ENCODE peak calls at places on chromosomes 4 and X, in seven cellular contexts. Y, M, Q, T, I, E and V are unnamed samples.

GRCh38 chrX:29143356-29143755 is 556.1 kb downstream of the IL1RAPL1 start:
- DNase-seq in T (no peak), E (no peak), M (no peak), Q (no peak), Y (no peak), I (no peak), V (no peak)

GRCh38 chrX:154731881-154732280 is 19.0 kb downstream of the GAB3 start:
- DNase-seq in Y (no peak), Q (no peak), I (no peak), E (no peak), T (no peak), M (no peak), V (no peak)

GRCh38 chrX:121581885-121582284 is 534.5 kb downstream of the GLUD2 start:
- DNase-seq in I (no peak), M (no peak), Y (no peak), E (no peak), T (no peak), Q (no peak), V (no peak)

GRCh38 chrX:132955710-132956109 is 2.7 kb downstream of the HS6ST2 start:
- DNase-seq in E (no peak), I (no peak), Y (no peak), T (peak), M (no peak), Q (no peak), V (no peak)

GRCh38 chrX:19225906-19226305 is 103.6 kb upstream of the ADGRG2 start:
- DNase-seq in I (no peak), Q (no peak), E (no peak), M (no peak), T (peak), Y (no peak), V (no peak)

GRCh38 chr4:40377462-40378385 is 42.6 kb downstream of the CHRNA9 start:
- DNase-seq in Y (no peak), M (no peak), I (no peak), Q (no peak), E (no peak), T (no peak), V (no peak)

GRCh38 chr4:181661090-181661489 is 582.1 kb upstream of the TENM3 start:
- DNase-seq in Y (no peak), Q (no peak), M (no peak), I (no peak), E (no peak), T (no peak), V (no peak)

GRCh38 chr4:8836664-8837171 is 34.9 kb downstream of the HMX1 start:
- DNase-seq in M (no peak), I (no peak), T (no peak), Y (no peak), Q (no peak), E (no peak), V (peak)

GRCh38 chrX:56932653-56933339 is 62.5 kb downstream of the SPIN3 start:
- DNase-seq in M (no peak), I (no peak), Y (no peak), T (no peak), E (peak), Q (no peak), V (no peak)

GRCh38 chr4:42339935-42340406 is 57.3 kb upstream of the SHISA3 start:
- DNase-seq in E (no peak), Q (no peak), Y (no peak), I (no peak), T (no peak), M (no peak), V (no peak)

GRCh38 chr4:105994061-105994460 is 98.8 kb downstream of the NPNT start:
- DNase-seq in T (peak), M (no peak), I (no peak), Y (no peak), E (no peak), Q (no peak), V (no peak)

GRCh38 chr4:160352637-160353036 is 1249.8 kb downstream of the RAPGEF2 start:
- DNase-seq in Q (no peak), E (no peak), T (no peak), I (no peak), Y (no peak), M (no peak), V (no peak)

GRCh38 chr4:65139998-65140397 is 530.3 kb downstream of the EPHA5 start:
- DNase-seq in Q (no peak), Y (no peak), T (no peak), M (no peak), I (no peak), E (no peak), V (no peak)

GRCh38 chrX:113457719-113458118 is 617.1 kb upstream of the AMOT start:
- DNase-seq in T (no peak), M (no peak), E (no peak), I (no peak), Q (no peak), Y (no peak), V (no peak)

GRCh38 chrX:16617382-16617781 is 32.6 kb upstream of the S100G start:
- DNase-seq in M (no peak), I (no peak), Q (no peak), E (no peak), T (no peak), Y (no peak), V (no peak)

GRCh38 chr4:43014266-43014665 is 121.8 kb downstream of the GRXCR1 start:
- DNase-seq in E (no peak), M (no peak), T (no peak), Q (no peak), I (no peak), Y (no peak), V (no peak)

GRCh38 chr4:126591583-126591982 is 1041.2 kb upstream of the INTU start:
- DNase-seq in M (no peak), E (no peak), I (no peak), Y (no peak), Q (no peak), T (no peak), V (no peak)

GRCh38 chr4:185638548-185639301 is 103.4 kb upstream of the PDLIM3 start:
- DNase-seq in Q (no peak), I (no peak), T (peak), Y (no peak), M (no peak), E (no peak), V (no peak)

GRCh38 chr4:74267998-74268606 is 40.2 kb upstream of the EPGN start:
- DNase-seq in Q (no peak), E (no peak), Y (no peak), I (no peak), T (no peak), M (no peak), V (no peak)

GRCh38 chrX:129842510-129843208 is 1.0 kb downstream of the ZDHHC9 start:
- DNase-seq in Q (no peak), M (no peak), E (peak), T (peak), Y (no peak), I (no peak), V (no peak)

GRCh38 chrX:41350976-41351569 is 17.1 kb downstream of the DDX3X start:
- DNase-seq in I (no peak), T (no peak), Q (no peak), Y (no peak), E (no peak), M (no peak), V (no peak)

GRCh38 chrX:97252111-97252510 is 368.4 kb downstream of the RPA4 start:
- DNase-seq in Y (no peak), E (no peak), I (no peak), T (no peak), Q (no peak), M (no peak), V (no peak)

GRCh38 chrX:7120578-7121219 is 26.8 kb upstream of the STS start:
- DNase-seq in E (peak), Q (no peak), T (no peak), I (no peak), M (no peak), Y (no peak), V (no peak)

GRCh38 chr4:145613546-145614234 is 5.5 kb upstream of the MMAA start:
- DNase-seq in Q (no peak), M (no peak), I (no peak), T (no peak), Y (no peak), E (no peak), V (no peak)

GRCh38 chr4:134544303-134544761 is 342.7 kb upstream of the PABPC4L start:
- DNase-seq in M (no peak), E (no peak), Y (no peak), Q (no peak), T (no peak), I (no peak), V (no peak)

GRCh38 chr4:8504279-8505007 is 63.9 kb downstream of the TRMT44 start:
- DNase-seq in T (peak), I (no peak), Q (no peak), Y (no peak), E (peak), M (no peak), V (no peak)

GRCh38 chr4:123397276-123398150 is 918 bp downstream of the SPRY1 start:
- DNase-seq in T (peak), Y (no peak), E (peak), M (no peak), I (no peak), Q (peak), V (no peak)

GRCh38 chr4:165378763-165379631 is at the start of gene CPE:
- DNase-seq in I (no peak), E (peak), Y (peak), Q (no peak), T (peak), M (no peak), V (peak)
- TF ChIP-seq POLR2AphosphoS5 in I (peak), E (peak), Y (no peak), Q (no peak), T (peak), M (no peak), V (no peak)

GRCh38 chr4:120144634-120145033 is 78.0 kb upstream of the MAD2L1 start:
- DNase-seq in T (no peak), Y (no peak), Q (no peak), M (no peak), I (no peak), E (no peak), V (no peak)

DNA sequence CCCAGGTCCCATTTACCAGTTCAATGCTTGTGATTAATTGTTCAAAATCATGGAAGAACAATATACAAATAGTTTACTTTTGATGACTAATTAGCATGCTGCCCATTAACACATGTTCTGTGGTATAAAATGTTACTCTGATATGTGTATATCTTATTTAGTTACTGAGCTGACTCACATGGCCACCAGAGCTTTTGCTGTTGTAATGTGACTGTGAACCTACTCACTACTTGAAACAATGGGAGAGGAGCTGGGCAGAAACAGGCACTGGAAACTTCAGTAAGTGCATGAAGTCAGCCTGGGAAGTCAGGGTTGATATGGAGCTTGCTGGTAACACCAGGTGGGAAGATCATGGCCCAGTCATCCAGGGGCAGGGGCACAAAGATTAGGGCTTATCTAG is 72.7 kb upstream of the MAD2L1 start:
- DNase-seq in M (no peak), Q (no peak), E (no peak), Y (no peak), I (no peak), T (no peak), V (no peak)
- TF ChIP-seq TAF1 in M (no peak), Q (no peak), E (no peak), Y (no peak), I (no peak), T (no peak), V (no peak)

DNA sequence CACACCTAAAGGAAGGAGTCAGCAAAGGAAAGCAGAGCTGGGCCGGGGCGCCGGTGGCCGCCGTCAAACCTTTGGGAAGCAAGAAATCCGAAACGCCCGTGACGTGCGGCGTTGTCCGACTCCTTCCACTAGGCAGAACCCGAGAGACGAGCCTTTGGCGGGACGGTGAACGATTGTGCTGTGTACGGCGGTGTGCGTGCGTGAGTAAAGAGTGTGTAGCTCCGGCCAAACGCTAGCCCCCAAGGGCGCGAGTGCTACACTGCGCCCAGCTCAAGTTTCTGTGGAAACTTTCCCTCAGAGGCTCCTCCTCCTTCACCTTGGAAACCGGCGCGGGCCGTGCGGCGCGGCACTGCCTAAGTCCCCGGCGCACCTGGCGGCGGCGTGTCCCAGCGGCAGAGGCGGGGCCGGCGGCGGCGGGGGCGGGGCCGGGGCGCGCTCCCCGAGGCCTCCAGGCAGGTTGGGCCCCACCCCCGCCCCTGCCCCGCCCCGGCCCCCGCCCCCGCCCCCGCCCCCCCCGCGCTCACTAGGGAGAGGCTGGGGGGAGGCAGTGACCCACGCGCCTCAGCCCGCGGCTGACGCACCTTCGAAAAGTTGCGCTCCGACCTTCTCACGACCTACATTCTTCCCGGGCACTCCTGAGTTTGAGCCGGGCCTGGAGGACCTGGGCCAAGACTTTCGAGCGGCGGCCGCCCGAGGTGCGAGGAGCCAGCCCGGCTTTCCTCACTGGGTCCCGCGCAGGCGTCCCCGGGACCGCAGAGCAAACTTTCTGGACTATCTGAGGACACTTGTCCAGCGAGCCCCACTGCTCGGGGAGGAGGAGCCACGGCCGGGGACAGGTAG is at the start of gene FHIP1A:
- DNase-seq in I (peak), Y (peak), M (no peak), E (peak), Q (peak), T (peak), V (peak)
- TF ChIP-seq POLR2AphosphoS5 in I (peak), Y (peak), M (no peak), E (peak), Q (no peak), T (no peak), V (no peak)

GRCh38 chr4:20203508-20203907 is 48.2 kb upstream of the SLIT2 start:
- DNase-seq in M (no peak), T (no peak), I (no peak), Q (no peak), Y (no peak), E (no peak), V (no peak)
- TF ChIP-seq TAF1 in M (no peak), T (no peak), I (no peak), Q (no peak), Y (no peak), E (no peak), V (no peak)

DNA sequence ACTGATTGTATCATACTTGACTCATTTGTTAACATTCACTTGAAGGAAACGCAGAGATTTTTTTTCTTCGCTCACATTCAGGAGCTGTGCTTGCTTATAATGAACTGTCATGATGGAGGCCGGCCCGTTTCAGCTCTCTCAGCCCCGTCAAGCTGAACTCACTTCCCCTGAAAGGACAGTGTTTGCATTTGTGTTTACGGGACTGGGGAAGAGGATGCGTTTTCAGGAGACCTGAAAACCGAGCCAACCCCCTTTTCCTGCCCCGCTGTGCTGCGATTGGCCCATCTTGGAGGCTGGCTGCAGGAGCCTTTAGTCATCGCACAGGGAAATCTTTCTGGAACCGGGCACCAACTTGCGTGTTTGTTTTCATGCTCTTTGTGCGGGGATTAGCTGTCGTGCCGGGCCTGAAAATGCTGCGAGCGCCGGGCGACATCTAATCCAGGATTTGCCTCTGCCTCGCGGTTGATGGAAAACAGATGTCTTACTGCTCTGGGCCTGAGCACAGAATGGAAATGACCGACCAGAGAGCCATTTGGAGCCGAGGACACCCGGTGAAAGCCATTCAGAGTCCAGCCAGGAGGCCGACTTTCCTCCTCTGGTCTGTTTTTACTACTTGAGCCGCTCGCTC is 18.0 kb downstream of the TRIM2 start:
- DNase-seq in Q (no peak), T (peak), I (no peak), M (no peak), Y (no peak), E (no peak), V (peak)
- TF ChIP-seq POLR2AphosphoS5 in Q (no peak), T (peak), I (no peak), M (no peak), Y (no peak), E (no peak), V (no peak)

DNA sequence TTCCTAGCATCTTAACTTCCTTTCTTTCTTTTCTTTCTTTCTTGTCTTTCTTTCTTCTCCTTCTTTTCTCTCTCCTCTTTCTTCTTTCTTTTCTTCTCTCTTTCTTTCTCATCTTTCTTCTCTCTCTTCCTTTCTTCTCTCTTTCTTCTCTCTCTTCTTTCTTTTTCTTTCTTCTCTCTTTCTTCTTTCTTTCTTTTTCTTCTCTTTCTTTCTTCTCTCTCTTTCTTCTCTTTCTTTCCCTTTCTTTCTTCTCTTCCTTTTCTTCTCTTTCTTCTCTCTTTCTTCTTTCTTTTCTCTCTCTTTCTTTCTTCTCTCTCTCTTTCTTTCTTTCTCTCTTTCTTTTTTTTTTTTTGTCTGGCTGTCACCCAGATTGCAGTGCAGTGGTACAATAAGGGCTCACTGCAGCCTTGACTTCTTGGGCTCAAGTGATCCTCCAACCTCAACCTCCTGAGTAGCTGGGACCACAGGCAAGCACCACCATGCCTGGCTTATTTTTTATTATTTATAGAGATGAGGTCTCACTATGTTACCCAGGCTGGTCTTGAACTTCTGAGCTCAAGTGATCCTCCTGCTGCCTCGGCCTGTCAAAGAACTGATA is 17.5 kb downstream of the NMU start:
- DNase-seq in E (no peak), Q (no peak), T (no peak), I (no peak), Y (no peak), M (no peak), V (no peak)
- TF ChIP-seq TAF1 in E (no peak), Q (no peak), T (no peak), I (no peak), Y (no peak), M (no peak), V (no peak)

GRCh38 chr4:144399927-144400326 is 246.0 kb upstream of the HHIP start:
- DNase-seq in T (no peak), M (no peak), E (no peak), Y (no peak), Q (no peak), I (no peak), V (no peak)
- TF ChIP-seq POLR2AphosphoS5 in T (no peak), M (no peak), E (no peak), Y (no peak), Q (no peak), I (no peak), V (no peak)

GRCh38 chrX:71859637-71860036 is 51.0 kb upstream of the NHSL2 start:
- DNase-seq in I (no peak), Y (no peak), T (no peak), Q (no peak), E (peak), M (no peak), V (no peak)
- TF ChIP-seq TAF1 in I (no peak), Y (no peak), T (no peak), Q (no peak), E (no peak), M (no peak), V (no peak)